ENCODE peak calls at places on chromosomes 13 and 19, in nine cellular contexts. One of them, this sample, is unnamed.
A peak's percentile ranks its signal among the peaks of the same experiment; 100 is the strongest.

GRCh38 chr13:35345992-35346391 is 130.5 kb downstream of the MAB21L1 start:
- DNase-seq in Calu3: no peak
- DNase-seq in GM06990: no peak
- DNase-seq in nephron progenitor cell: no peak
- DNase-seq in lower lobe of right lung: no peak
- DNase-seq in foreskin keratinocyte: no peak
- DNase-seq in mucosa of descending colon: no peak
- DNase-seq in NB4: no peak
- DNase-seq in AG09319: no peak
- DNase-seq in this sample: no peak

GRCh38 chr13:43014162-43014561 is 9.2 kb upstream of the DNAJC15 start:
- DNase-seq in Calu3: no peak
- DNase-seq in mucosa of descending colon: no peak
- DNase-seq in foreskin keratinocyte: no peak
- DNase-seq in nephron progenitor cell: no peak
- DNase-seq in AG09319: no peak
- DNase-seq in NB4: no peak
- DNase-seq in lower lobe of right lung: no peak
- DNase-seq in GM06990: no peak
- DNase-seq in this sample: no peak

GRCh38 chr13:106446011-106446410 is 89.5 kb downstream of the EFNB2 start:
- DNase-seq in lower lobe of right lung: no peak
- DNase-seq in GM06990: no peak
- DNase-seq in foreskin keratinocyte: no peak
- DNase-seq in NB4: no peak
- DNase-seq in nephron progenitor cell: peak; percentile 18
- DNase-seq in Calu3: no peak
- DNase-seq in mucosa of descending colon: no peak
- DNase-seq in AG09319: no peak
- DNase-seq in this sample: no peak

GRCh38 chr13:76289558-76289957 is 596.6 kb downstream of the KCTD12 start:
- DNase-seq in lower lobe of right lung: no peak
- DNase-seq in GM06990: no peak
- DNase-seq in NB4: no peak
- DNase-seq in AG09319: peak; percentile 8
- DNase-seq in Calu3: no peak
- DNase-seq in mucosa of descending colon: no peak
- DNase-seq in foreskin keratinocyte: no peak
- DNase-seq in nephron progenitor cell: no peak
- DNase-seq in this sample: no peak

GRCh38 chr13:21009036-21009435 is 52.4 kb downstream of the LATS2 start:
- DNase-seq in lower lobe of right lung: no peak
- DNase-seq in Calu3: no peak
- DNase-seq in NB4: no peak
- DNase-seq in nephron progenitor cell: no peak
- DNase-seq in mucosa of descending colon: no peak
- DNase-seq in foreskin keratinocyte: no peak
- DNase-seq in AG09319: no peak
- DNase-seq in GM06990: no peak
- DNase-seq in this sample: no peak

GRCh38 chr13:102197193-102197592 is 204.7 kb downstream of the FGF14 start:
- DNase-seq in GM06990: no peak
- DNase-seq in nephron progenitor cell: no peak
- DNase-seq in Calu3: peak; percentile 6
- DNase-seq in NB4: peak; percentile 17
- DNase-seq in mucosa of descending colon: no peak
- DNase-seq in foreskin keratinocyte: no peak
- DNase-seq in lower lobe of right lung: no peak
- DNase-seq in AG09319: no peak
- DNase-seq in this sample: no peak

GRCh38 chr19:28074773-28075172 is 1138.2 kb downstream of the UQCRFS1 start:
- DNase-seq in mucosa of descending colon: no peak
- DNase-seq in NB4: no peak
- DNase-seq in nephron progenitor cell: no peak
- DNase-seq in foreskin keratinocyte: no peak
- DNase-seq in AG09319: no peak
- DNase-seq in GM06990: peak; percentile 61
- DNase-seq in lower lobe of right lung: no peak
- DNase-seq in Calu3: no peak
- DNase-seq in this sample: no peak

GRCh38 chr19:53960886-53961285 is 1.9 kb upstream of the CACNG8 start:
- DNase-seq in AG09319: no peak
- DNase-seq in lower lobe of right lung: no peak
- DNase-seq in NB4: no peak
- DNase-seq in foreskin keratinocyte: no peak
- DNase-seq in GM06990: no peak
- DNase-seq in nephron progenitor cell: no peak
- DNase-seq in Calu3: no peak
- DNase-seq in mucosa of descending colon: no peak
- DNase-seq in this sample: no peak

GRCh38 chr13:20832861-20833260 is 59.1 kb upstream of the EEF1AKMT1 start:
- DNase-seq in nephron progenitor cell: no peak
- DNase-seq in foreskin keratinocyte: no peak
- DNase-seq in Calu3: no peak
- DNase-seq in AG09319: no peak
- DNase-seq in NB4: no peak
- DNase-seq in GM06990: no peak
- DNase-seq in mucosa of descending colon: no peak
- DNase-seq in lower lobe of right lung: no peak
- DNase-seq in this sample: no peak

GRCh38 chr19:29636553-29637325 is 28.5 kb upstream of the PLEKHF1 start:
- DNase-seq in Calu3: no peak
- DNase-seq in foreskin keratinocyte: no peak
- DNase-seq in NB4: no peak
- DNase-seq in nephron progenitor cell: no peak
- DNase-seq in mucosa of descending colon: no peak
- DNase-seq in GM06990: no peak
- DNase-seq in lower lobe of right lung: peak; percentile 18
- DNase-seq in AG09319: no peak
- DNase-seq in this sample: no peak

GRCh38 chr19:35743640-35744306 is 1.4 kb downstream of the U2AF1L4 start:
- DNase-seq in foreskin keratinocyte: no peak
- DNase-seq in AG09319: no peak
- DNase-seq in nephron progenitor cell: no peak
- DNase-seq in NB4: no peak
- DNase-seq in lower lobe of right lung: no peak
- DNase-seq in Calu3: no peak
- DNase-seq in GM06990: no peak
- DNase-seq in mucosa of descending colon: no peak
- DNase-seq in this sample: no peak

GRCh38 chr19:16714702-16715294 is 4.8 kb upstream of the NWD1 start:
- DNase-seq in foreskin keratinocyte: no peak
- DNase-seq in AG09319: no peak
- DNase-seq in mucosa of descending colon: peak; percentile 81
- DNase-seq in lower lobe of right lung: peak; percentile 67
- DNase-seq in nephron progenitor cell: peak; percentile 68
- DNase-seq in Calu3: peak; percentile 59
- DNase-seq in NB4: peak; percentile 77
- DNase-seq in GM06990: peak; percentile 54
- DNase-seq in this sample: peak; percentile 67

GRCh38 chr13:110593430-110594130 is 21.8 kb upstream of the NAXD start:
- DNase-seq in GM06990: no peak
- DNase-seq in lower lobe of right lung: no peak
- DNase-seq in mucosa of descending colon: no peak
- DNase-seq in AG09319: no peak
- DNase-seq in foreskin keratinocyte: no peak
- DNase-seq in Calu3: no peak
- DNase-seq in NB4: peak; percentile 78
- DNase-seq in nephron progenitor cell: no peak
- DNase-seq in this sample: no peak

GRCh38 chr19:18435185-18435841 is 2.6 kb downstream of the ISYNA1 start:
- DNase-seq in NB4: no peak
- DNase-seq in Calu3: no peak
- DNase-seq in mucosa of descending colon: peak; percentile 44
- DNase-seq in AG09319: no peak
- DNase-seq in GM06990: no peak
- DNase-seq in lower lobe of right lung: no peak
- DNase-seq in nephron progenitor cell: no peak
- DNase-seq in foreskin keratinocyte: no peak
- DNase-seq in this sample: peak; percentile 18

GRCh38 chr13:27374126-27374613 is 50.2 kb upstream of the GTF3A start:
- DNase-seq in nephron progenitor cell: no peak
- DNase-seq in Calu3: no peak
- DNase-seq in NB4: no peak
- DNase-seq in mucosa of descending colon: peak; percentile 57
- DNase-seq in GM06990: no peak
- DNase-seq in foreskin keratinocyte: no peak
- DNase-seq in AG09319: no peak
- DNase-seq in lower lobe of right lung: no peak
- DNase-seq in this sample: no peak

GRCh38 chr13:20489185-20489820 is 36.4 kb downstream of the CRYL1 start:
- DNase-seq in foreskin keratinocyte: no peak
- DNase-seq in Calu3: peak; percentile 69
- DNase-seq in NB4: no peak
- DNase-seq in mucosa of descending colon: no peak
- DNase-seq in GM06990: no peak
- DNase-seq in lower lobe of right lung: no peak
- DNase-seq in nephron progenitor cell: no peak
- DNase-seq in AG09319: no peak
- DNase-seq in this sample: no peak

GRCh38 chr19:19342086-19343015 is 21.7 kb downstream of the MAU2 start:
- DNase-seq in lower lobe of right lung: peak; percentile 73
- DNase-seq in foreskin keratinocyte: no peak
- DNase-seq in Calu3: peak; percentile 44
- DNase-seq in AG09319: no peak
- DNase-seq in mucosa of descending colon: peak; percentile 79
- DNase-seq in GM06990: no peak
- DNase-seq in NB4: peak; percentile 75
- DNase-seq in nephron progenitor cell: peak; percentile 88
- DNase-seq in this sample: peak; percentile 91

GRCh38 chr13:37342205-37342604 is 236.7 kb upstream of the CSNK1A1L start:
- DNase-seq in lower lobe of right lung: no peak
- DNase-seq in GM06990: peak; percentile 1
- DNase-seq in AG09319: no peak
- DNase-seq in Calu3: no peak
- DNase-seq in NB4: no peak
- DNase-seq in nephron progenitor cell: no peak
- DNase-seq in mucosa of descending colon: no peak
- DNase-seq in foreskin keratinocyte: no peak
- DNase-seq in this sample: no peak

GRCh38 chr19:47143322-47144073 is 12.9 kb downstream of the SAE1 start:
- DNase-seq in mucosa of descending colon: no peak
- DNase-seq in foreskin keratinocyte: no peak
- DNase-seq in Calu3: no peak
- DNase-seq in AG09319: no peak
- DNase-seq in nephron progenitor cell: no peak
- DNase-seq in lower lobe of right lung: no peak
- DNase-seq in NB4: no peak
- DNase-seq in GM06990: no peak
- DNase-seq in this sample: no peak
- TF ChIP-seq CTCF in mucosa of descending colon: no peak
- TF ChIP-seq CTCF in foreskin keratinocyte: no peak
- TF ChIP-seq CTCF in Calu3: no peak
- TF ChIP-seq CTCF in AG09319: no peak
- TF ChIP-seq CTCF in nephron progenitor cell: no peak
- TF ChIP-seq CTCF in lower lobe of right lung: no peak
- TF ChIP-seq CTCF in NB4: no peak
- TF ChIP-seq CTCF in GM06990: no peak
- TF ChIP-seq CTCF in this sample: no peak

DNA sequence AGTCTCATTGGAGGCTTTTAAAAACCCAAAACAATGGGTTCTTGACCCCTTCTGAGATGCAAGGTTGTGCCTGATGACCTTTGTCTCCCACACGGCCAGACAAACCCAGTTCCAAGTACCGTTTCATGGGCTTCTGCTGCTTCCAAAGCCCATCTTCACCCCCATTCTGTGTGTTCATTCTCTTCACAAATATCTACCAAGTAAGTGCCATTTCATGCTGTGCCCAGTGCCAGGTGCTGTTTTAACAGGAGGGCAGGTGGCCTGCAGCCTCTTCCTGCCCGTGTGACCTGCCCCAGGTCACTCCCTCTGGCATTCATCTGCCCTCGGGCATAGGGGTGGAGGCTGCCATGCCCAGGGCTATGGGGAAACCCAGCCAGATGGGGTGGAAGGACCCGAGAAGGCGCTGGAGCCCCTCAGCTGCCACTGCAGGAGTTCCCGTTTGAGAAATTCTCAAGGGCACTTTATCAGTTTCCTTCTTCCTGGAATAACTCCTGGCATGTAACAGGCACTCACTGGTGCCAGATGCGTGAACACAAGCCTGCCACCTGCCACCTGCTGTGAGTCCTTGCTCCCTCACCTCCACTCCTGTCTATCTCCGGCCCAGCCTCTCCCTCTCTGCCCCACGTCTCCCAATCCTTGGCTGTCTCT is 12.5 kb downstream of the CAPN12 start:
- DNase-seq in Calu3: peak; percentile 59
- DNase-seq in NB4: no peak
- DNase-seq in mucosa of descending colon: peak; percentile 74
- DNase-seq in AG09319: no peak
- DNase-seq in lower lobe of right lung: peak; percentile 71
- DNase-seq in GM06990: peak; percentile 8
- DNase-seq in foreskin keratinocyte: no peak
- DNase-seq in nephron progenitor cell: no peak
- DNase-seq in this sample: peak; percentile 13
- TF ChIP-seq CTCF in Calu3: no peak
- TF ChIP-seq CTCF in NB4: no peak
- TF ChIP-seq CTCF in mucosa of descending colon: no peak
- TF ChIP-seq CTCF in AG09319: no peak
- TF ChIP-seq CTCF in lower lobe of right lung: no peak
- TF ChIP-seq CTCF in GM06990: no peak
- TF ChIP-seq CTCF in foreskin keratinocyte: no peak
- TF ChIP-seq CTCF in nephron progenitor cell: no peak
- TF ChIP-seq CTCF in this sample: no peak

GRCh38 chr19:7861619-7862412 is 12.4 kb downstream of the PRR36 start:
- DNase-seq in mucosa of descending colon: peak; percentile 51
- DNase-seq in NB4: no peak
- DNase-seq in nephron progenitor cell: no peak
- DNase-seq in foreskin keratinocyte: no peak
- DNase-seq in AG09319: no peak
- DNase-seq in lower lobe of right lung: no peak
- DNase-seq in Calu3: no peak
- DNase-seq in GM06990: no peak
- DNase-seq in this sample: peak; percentile 23
- TF ChIP-seq CTCF in mucosa of descending colon: no peak
- TF ChIP-seq CTCF in NB4: no peak
- TF ChIP-seq CTCF in nephron progenitor cell: peak; percentile 23
- TF ChIP-seq CTCF in foreskin keratinocyte: no peak
- TF ChIP-seq CTCF in AG09319: no peak
- TF ChIP-seq CTCF in lower lobe of right lung: peak; percentile 10
- TF ChIP-seq CTCF in Calu3: no peak
- TF ChIP-seq CTCF in GM06990: peak; percentile 6
- TF ChIP-seq CTCF in this sample: no peak

DNA sequence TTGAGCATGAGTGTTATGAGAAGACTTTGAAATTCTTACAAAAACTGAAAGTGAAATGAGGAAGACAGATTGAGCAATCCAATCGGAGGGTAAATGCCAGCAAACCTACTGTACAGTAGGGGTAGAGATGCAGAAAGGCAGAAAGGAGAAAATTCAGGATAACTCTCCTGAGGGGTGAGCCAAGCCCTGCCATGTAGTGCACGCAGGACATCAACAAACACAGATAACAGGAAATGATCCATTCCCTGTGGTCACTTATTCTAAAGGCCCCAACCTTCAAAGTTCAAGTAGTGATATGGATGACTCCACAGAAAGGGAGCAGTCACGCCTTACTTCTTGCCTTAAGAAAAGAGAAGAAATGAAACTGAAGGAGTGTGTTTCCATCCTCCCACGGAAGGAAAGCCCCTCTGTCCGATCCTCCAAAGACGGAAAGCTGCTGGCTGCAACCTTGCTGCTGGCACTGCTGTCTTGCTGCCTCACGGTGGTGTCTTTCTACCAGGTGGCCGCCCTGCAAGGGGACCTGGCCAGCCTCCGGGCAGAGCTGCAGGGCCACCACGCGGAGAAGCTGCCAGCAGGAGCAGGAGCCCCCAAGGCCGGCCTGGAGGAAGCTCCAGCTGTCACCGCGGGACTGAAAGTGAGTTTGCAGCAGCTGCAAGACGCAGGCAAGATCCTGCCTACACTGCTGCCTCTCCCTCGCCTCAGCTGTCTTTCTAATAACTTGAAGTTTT is at the start of gene TNFSF13B:
- DNase-seq in GM06990: peak; percentile 80
- DNase-seq in NB4: peak; percentile 89
- DNase-seq in lower lobe of right lung: peak; percentile 69
- DNase-seq in Calu3: peak; percentile 32
- DNase-seq in mucosa of descending colon: peak; percentile 58
- DNase-seq in AG09319: no peak
- DNase-seq in nephron progenitor cell: peak; percentile 30
- DNase-seq in foreskin keratinocyte: no peak
- DNase-seq in this sample: peak; percentile 59
- TF ChIP-seq CTCF in GM06990: peak; percentile 42
- TF ChIP-seq CTCF in NB4: no peak
- TF ChIP-seq CTCF in lower lobe of right lung: no peak
- TF ChIP-seq CTCF in Calu3: no peak
- TF ChIP-seq CTCF in mucosa of descending colon: no peak
- TF ChIP-seq CTCF in AG09319: peak; percentile 10
- TF ChIP-seq CTCF in nephron progenitor cell: no peak
- TF ChIP-seq CTCF in foreskin keratinocyte: no peak
- TF ChIP-seq CTCF in this sample: no peak

This sample was measured in glutamatergic neuron.